ENCODE peak calls at places on chromosomes 13 and 19, in seven cellular contexts. Z is adrenal gland, B is thoracic aorta, G is neuronal stem cell, R is mucosa of descending colon, L is tibial nerve, O is IMR-90. M is an unnamed sample.

GRCh38 chr13:100608906-100609305 is 20.3 kb upstream of the GGACT start:
- DNase-seq in O (no peak), G (no peak), L (no peak), B (no peak), Z (no peak), R (peak; percentile 23), M (no peak)

GRCh38 chr19:35935911-35936737 is at the start of gene LRFN3:
- DNase-seq in L (peak; percentile 38), R (peak; percentile 83), O (peak; percentile 66), G (peak; percentile 68), B (no peak), Z (peak; percentile 34), M (peak; percentile 40)

GRCh38 chr19:55670280-55671053 is 4.6 kb upstream of the EPN1 start:
- DNase-seq in O (peak; percentile 20), B (no peak), Z (no peak), G (no peak), L (no peak), R (no peak), M (no peak)

GRCh38 chr13:49100637-49101570 is 119.2 kb upstream of the MLNR start:
- DNase-seq in G (no peak), R (no peak), L (no peak), B (no peak), Z (no peak), O (no peak), M (no peak)

GRCh38 chr19:31262673-31263308 is 86.4 kb downstream of the TSHZ3 start:
- DNase-seq in B (no peak), O (peak; percentile 34), Z (no peak), G (no peak), L (no peak), R (no peak), M (no peak)

GRCh38 chr19:18160441-18160791 is 7.5 kb downstream of the PIK3R2 start:
- DNase-seq in B (no peak), G (no peak), O (no peak), Z (no peak), L (no peak), R (no peak), M (no peak)

GRCh38 chr13:50357586-50358118 is 342.4 kb downstream of the KCNRG start:
- DNase-seq in Z (peak; percentile 83), R (peak; percentile 30), O (peak; percentile 93), B (no peak), L (no peak), G (no peak), M (no peak)

GRCh38 chr13:24683833-24684599 is 3.8 kb downstream of the ATP12A start:
- DNase-seq in O (peak; percentile 23), B (no peak), Z (peak; percentile 28), R (peak; percentile 79), G (peak; percentile 59), L (peak; percentile 41), M (peak; percentile 55)

GRCh38 chr13:36858285-36858684 is 39.3 kb downstream of the RFXAP start:
- DNase-seq in G (no peak), R (peak; percentile 18), Z (no peak), B (no peak), L (no peak), O (peak; percentile 65), M (no peak)

GRCh38 chr13:113586661-113587479 is 2.3 kb downstream of the TFDP1 start:
- DNase-seq in R (no peak), O (no peak), Z (no peak), L (no peak), B (no peak), G (no peak), M (no peak)

DNA sequence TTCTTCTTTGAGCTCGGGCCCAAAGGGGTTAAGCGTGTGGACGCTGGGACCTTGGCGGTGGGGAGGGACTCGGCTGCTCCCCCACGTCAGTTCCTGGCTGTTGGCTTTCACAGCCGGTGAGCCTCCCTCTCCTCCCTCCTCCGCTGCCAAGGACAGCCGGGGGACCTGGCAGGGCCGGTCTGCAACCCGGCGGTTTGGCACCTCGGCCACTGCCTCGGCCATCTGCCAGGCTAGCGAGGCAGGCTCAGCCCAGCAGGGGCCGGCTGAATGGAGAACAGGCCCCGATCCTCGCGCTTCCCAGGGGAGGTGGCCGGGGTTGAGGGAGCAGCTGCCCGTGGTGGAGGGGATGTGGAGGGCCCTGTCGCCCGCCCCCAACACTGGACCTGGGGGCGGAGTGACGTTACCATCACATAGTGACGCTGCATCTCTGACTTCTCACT is 5.0 kb downstream of the TLE5 start:
- DNase-seq in R (no peak), G (no peak), O (no peak), L (peak; percentile 77), Z (peak; percentile 98), B (peak; percentile 51), M (no peak)
- H3K4me1 ChIP-seq in R (peaks cover 16% of the 10 kb centered on the region), G (peaks cover 4% of the 10 kb centered on the region), O (peaks cover 26% of the 10 kb centered on the region), L (peaks cover 47% of the 10 kb centered on the region), Z (peaks cover 63% of the 10 kb centered on the region), B (peaks cover 13% of the 10 kb centered on the region), M (peaks cover 60% of the 10 kb centered on the region)

DNA sequence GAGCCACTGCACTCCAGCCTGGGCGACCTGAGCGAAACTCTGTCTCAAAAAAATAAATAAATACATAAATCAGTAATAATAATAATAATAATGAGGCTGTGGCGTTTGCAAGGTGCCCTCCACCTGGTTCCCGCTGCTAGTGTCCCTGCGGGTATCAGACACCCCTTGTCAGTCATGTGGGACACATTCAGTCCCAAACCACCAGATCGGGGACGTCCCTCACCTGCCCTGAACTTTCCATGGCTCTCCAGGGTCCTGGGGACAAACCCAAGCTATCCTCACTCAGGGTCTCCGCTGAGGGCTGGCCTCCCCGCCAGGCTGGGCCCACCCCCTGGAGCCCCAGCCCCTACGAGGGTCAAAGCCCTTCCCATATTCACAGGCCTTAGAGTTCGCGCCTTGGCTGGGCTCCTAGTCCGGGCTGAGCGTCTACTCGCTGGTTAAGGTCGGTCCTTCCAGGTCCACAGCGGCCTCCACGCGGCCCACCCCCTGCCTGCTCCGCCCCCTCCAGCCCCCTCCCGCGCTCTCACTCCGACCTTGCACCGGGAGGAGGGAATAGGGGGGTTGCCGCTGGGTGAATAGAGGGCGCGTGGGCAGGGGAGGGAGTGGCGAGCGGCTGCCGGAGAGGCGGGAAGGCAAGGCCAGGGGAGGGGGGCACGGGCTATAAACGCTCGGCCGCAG is 349 bp upstream of the KISS1R start:
- DNase-seq in B (no peak), G (no peak), Z (peak; percentile 71), R (no peak), L (no peak), O (no peak), M (no peak)
- H3K4me3 ChIP-seq in B (peak overlapping the region; percentile 64), G (peak overlapping the region; percentile 59), Z (no peak overlapping the region), R (no peak overlapping the region), L (peak overlapping the region; percentile 14), O (no peak overlapping the region), M (no peak overlapping the region)

GRCh38 chr19:15251749-15252397 is 19.6 kb upstream of the EPHX3 start:
- DNase-seq in R (peak; percentile 51), L (peak; percentile 56), Z (peak; percentile 92), G (peak; percentile 54), B (peak; percentile 50), O (peak; percentile 96), M (no peak)

GRCh38 chr19:15253076-15253475 is 20.8 kb upstream of the EPHX3 start:
- DNase-seq in G (no peak), R (no peak), O (no peak), Z (no peak), B (no peak), L (no peak), M (no peak)

GRCh38 chr19:15254547-15254946 is 22.3 kb upstream of the EPHX3 start:
- DNase-seq in Z (no peak), B (no peak), L (no peak), G (no peak), O (no peak), R (no peak), M (no peak)

GRCh38 chr19:15252398-15253018 is 20.3 kb upstream of the EPHX3 start:
- DNase-seq in O (peak; percentile 45), R (no peak), Z (no peak), G (no peak), L (no peak), B (no peak), M (no peak)

DNA sequence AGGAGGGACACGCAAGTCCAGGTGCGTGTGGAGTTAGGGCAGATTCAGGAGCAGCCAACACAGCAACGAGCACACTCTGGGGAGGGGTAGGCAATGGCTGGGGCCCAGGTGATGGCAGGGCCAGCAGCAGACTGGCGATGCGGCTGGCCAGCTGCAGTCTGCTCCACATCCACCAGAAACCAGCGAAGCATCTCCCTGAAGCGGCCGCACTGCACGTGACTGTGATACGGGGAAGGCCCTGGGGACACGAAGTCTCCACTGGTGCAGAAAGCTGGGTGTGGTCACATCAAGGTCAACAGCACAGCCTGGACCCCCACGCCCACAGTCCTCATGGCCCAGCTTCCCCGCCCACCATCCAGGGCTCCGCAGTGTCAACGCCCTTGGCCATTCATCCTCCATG is 21.3 kb upstream of the EPHX3 start:
- DNase-seq in G (no peak), O (no peak), L (no peak), B (no peak), Z (no peak), R (no peak), M (no peak)
- H3K4me1 ChIP-seq in G (no peaks in the 10 kb centered on the region), O (peaks cover 36% of the 10 kb centered on the region), L (peaks cover 44% of the 10 kb centered on the region), B (peaks cover 27% of the 10 kb centered on the region), Z (peaks cover 48% of the 10 kb centered on the region), R (peaks cover 25% of the 10 kb centered on the region), M (no peaks in the 10 kb centered on the region)

GRCh38 chr19:1647664-1648155 is 4.7 kb downstream of the TCF3 start:
- DNase-seq in L (no peak), Z (no peak), B (no peak), O (no peak), R (no peak), G (no peak), M (no peak)
- H3K4me3 ChIP-seq in L (no peak overlapping the region), Z (no peak overlapping the region), B (no peak overlapping the region), O (no peak overlapping the region), R (no peak overlapping the region), G (no peak overlapping the region), M (no peak overlapping the region)

DNA sequence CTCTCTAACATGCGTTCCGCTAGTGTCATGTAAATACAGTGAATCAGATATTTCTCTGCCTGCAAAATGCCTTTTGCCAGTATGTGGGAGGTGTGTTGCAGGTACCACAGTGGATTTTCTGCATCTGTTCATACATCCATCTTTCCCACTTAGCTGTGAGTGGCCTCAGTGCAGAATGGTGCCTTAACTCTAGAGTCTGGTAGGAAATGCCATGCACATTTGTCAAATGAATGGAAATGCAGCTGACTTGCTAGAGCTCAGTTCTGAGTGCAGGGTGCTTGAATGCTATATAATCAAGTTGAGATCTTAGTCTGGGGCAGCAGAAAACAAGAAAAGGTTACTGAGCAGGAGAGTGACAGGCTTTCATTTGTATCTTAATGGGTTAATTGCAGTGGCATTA is 68.2 kb downstream of the LRCH1 start:
- DNase-seq in L (no peak), R (no peak), G (no peak), Z (no peak), O (no peak), B (no peak), M (no peak)
- H3K4me1 ChIP-seq in L (peaks cover 48% of the 10 kb centered on the region), R (peaks cover 23% of the 10 kb centered on the region), G (peaks cover 10% of the 10 kb centered on the region), Z (peaks cover 17% of the 10 kb centered on the region), O (peaks cover 18% of the 10 kb centered on the region), B (peaks cover 35% of the 10 kb centered on the region), M (peaks cover 18% of the 10 kb centered on the region)